ENCODE peak calls at places on chromosomes 12 and 14, in seven cellular contexts. N is K562, R is GM23338, I is HepG2, J is stomach, X is transverse colon, Z is HCT116. L is an unnamed sample.

GRCh38 chr12:54988402-54989054 is 4.0 kb upstream of the TESPA1 start:
- DNase-seq in X (peak), R (no peak), Z (no peak), J (peak), I (no peak), N (peak), L (no peak)

GRCh38 chr14:95526483-95527391 is 8.1 kb upstream of the GLRX5 start:
- DNase-seq in N (peak), Z (no peak), J (no peak), R (no peak), X (no peak), I (peak), L (no peak)

GRCh38 chr12:40170593-40170992 is 54.2 kb upstream of the LRRK2 start:
- DNase-seq in R (no peak), I (no peak), Z (no peak), N (no peak), X (no peak), J (no peak), L (no peak)

GRCh38 chr12:96908170-96908675 is 1.2 kb downstream of the NEDD1 start:
- DNase-seq in J (no peak), Z (no peak), I (no peak), N (peak), R (no peak), X (no peak), L (no peak)

GRCh38 chr12:113062502-113063395 is 6.2 kb downstream of the DTX1 start:
- DNase-seq in I (no peak), X (no peak), R (no peak), N (no peak), J (no peak), Z (no peak), L (no peak)

GRCh38 chr12:14780851-14781250 is 22.4 kb downstream of the WBP11 start:
- DNase-seq in J (no peak), R (no peak), X (no peak), N (no peak), I (no peak), Z (no peak), L (no peak)

GRCh38 chr14:58808828-58809227 is 171.1 kb downstream of the DACT1 start:
- DNase-seq in J (peak), X (no peak), R (no peak), Z (no peak), I (no peak), N (no peak), L (peak)

GRCh38 chr12:115227137-115227615 is 543.2 kb upstream of the TBX3 start:
- DNase-seq in I (peak), X (no peak), R (no peak), Z (peak), J (no peak), N (no peak), L (no peak)

GRCh38 chr14:35365130-35366047 is 39.2 kb downstream of the NFKBIA start:
- DNase-seq in J (peak), X (peak), N (peak), Z (peak), I (peak), R (no peak), L (peak)

GRCh38 chr12:110199360-110200123 is 75.4 kb downstream of the IFT81 start:
- DNase-seq in N (no peak), X (no peak), Z (no peak), R (peak), J (no peak), I (peak), L (no peak)

GRCh38 chr12:5391638-5392037 is 40.3 kb upstream of the NTF3 start:
- DNase-seq in J (no peak), N (no peak), R (no peak), Z (no peak), X (no peak), I (no peak), L (peak)

GRCh38 chr14:39467889-39468524 is 35.8 kb upstream of the FBXO33 start:
- DNase-seq in Z (peak), X (no peak), N (peak), R (peak), J (no peak), I (peak), L (no peak)

GRCh38 chr12:88658009-88658408 is 77.7 kb upstream of the KITLG start:
- DNase-seq in Z (peak), R (no peak), N (no peak), X (no peak), I (no peak), J (no peak), L (no peak)

GRCh38 chr14:57401501-57401900 is 11.1 kb downstream of the NAA30 start:
- DNase-seq in J (no peak), R (no peak), N (no peak), X (no peak), Z (no peak), I (no peak), L (no peak)

GRCh38 chr14:28761438-28762289 is 4.9 kb upstream of the FOXG1 start:
- DNase-seq in J (no peak), I (no peak), X (no peak), Z (no peak), R (no peak), N (no peak), L (no peak)

GRCh38 chr14:94009767-94010166 is 12.7 kb downstream of the CCDC197 start:
- DNase-seq in Z (no peak), I (no peak), X (no peak), R (no peak), N (no peak), J (no peak), L (no peak)

GRCh38 chr14:74938873-74939495 is 15.9 kb upstream of the RPS6KL1 start:
- DNase-seq in I (no peak), N (no peak), Z (no peak), R (no peak), X (no peak), J (no peak), L (no peak)

GRCh38 chr12:111406474-111407370 is 999 bp downstream of the SH2B3 start:
- DNase-seq in R (no peak), X (no peak), Z (no peak), I (no peak), J (no peak), N (peak), L (no peak)

GRCh38 chr14:73242274-73242960 is 5.1 kb downstream of the PAPLN start:
- DNase-seq in X (no peak), R (no peak), N (no peak), J (no peak), Z (no peak), I (no peak), L (no peak)

GRCh38 chr14:93994919-93995682 is 2.0 kb upstream of the CCDC197 start:
- DNase-seq in X (peak), Z (no peak), N (no peak), I (no peak), R (peak), J (peak), L (no peak)

GRCh38 chr12:111435661-111436201 is 30.0 kb downstream of the SH2B3 start:
- DNase-seq in X (no peak), Z (no peak), J (no peak), R (no peak), I (no peak), N (no peak), L (no peak)

GRCh38 chr12:107415066-107415465 is 270.5 kb upstream of the PWP1 start:
- DNase-seq in I (no peak), J (no peak), N (no peak), R (no peak), Z (no peak), X (no peak), L (no peak)

GRCh38 chr12:85580562-85581168 is 255.5 kb downstream of the RASSF9 start:
- DNase-seq in Z (no peak), J (no peak), N (no peak), I (no peak), R (no peak), X (no peak), L (no peak)

GRCh38 chr12:65663648-65664047 is 160.6 kb upstream of the HMGA2 start:
- DNase-seq in J (no peak), R (no peak), X (no peak), Z (no peak), N (no peak), I (no peak), L (no peak)

GRCh38 chr14:101353422-101353821 is 207.9 kb upstream of the DIO3 start:
- DNase-seq in X (no peak), N (no peak), R (no peak), Z (no peak), I (no peak), J (no peak), L (peak)

GRCh38 chr14:52877628-52878027 is 73.2 kb downstream of the FERMT2 start:
- DNase-seq in I (no peak), N (no peak), J (no peak), X (no peak), Z (no peak), R (no peak), L (no peak)

GRCh38 chr12:70962226-70962794 is 41.8 kb upstream of the PTPRR start:
- DNase-seq in J (no peak), Z (no peak), I (no peak), X (no peak), N (no peak), R (no peak), L (no peak)

GRCh38 chr12:674272-674781 is 11.1 kb upstream of the NINJ2 start:
- DNase-seq in N (peak), R (no peak), I (no peak), Z (no peak), X (no peak), J (no peak), L (no peak)

GRCh38 chr14:96156804-96157760 is 47.6 kb upstream of the BDKRB2 start:
- DNase-seq in X (no peak), R (no peak), N (no peak), I (no peak), J (peak), Z (no peak), L (peak)

GRCh38 chr12:53578783-53579182 is 47.4 kb downstream of the ATF7 start:
- DNase-seq in Z (no peak), X (no peak), R (peak), J (no peak), I (no peak), N (no peak), L (no peak)

GRCh38 chr14:39956372-39956771 is 524.1 kb upstream of the FBXO33 start:
- DNase-seq in R (peak), Z (peak), J (no peak), I (no peak), X (no peak), N (no peak), L (no peak)

GRCh38 chr12:66541446-66541845 is 137.4 kb downstream of the GRIP1 start:
- DNase-seq in Z (no peak), N (no peak), X (no peak), J (no peak), I (no peak), R (no peak), L (no peak)

GRCh38 chr12:127489055-127489454 is 777.9 kb upstream of the TMEM132C start:
- DNase-seq in R (no peak), J (peak), N (no peak), I (peak), Z (no peak), X (peak), L (no peak)

GRCh38 chr12:3117628-3118027 is 40.4 kb downstream of the TSPAN9 start:
- DNase-seq in X (no peak), I (no peak), N (no peak), J (no peak), Z (no peak), R (no peak), L (no peak)

GRCh38 chr14:58501214-58501816 is 73.8 kb downstream of the KIAA0586 start:
- DNase-seq in J (no peak), Z (peak), X (no peak), N (peak), I (peak), R (peak), L (no peak)

GRCh38 chr14:99422220-99423010 is 58.2 kb downstream of the SETD3 start:
- DNase-seq in R (no peak), X (peak), I (peak), N (no peak), J (no peak), Z (no peak), L (no peak)

GRCh38 chr12:98422359-98422758 is 93.0 kb upstream of the TMPO start:
- DNase-seq in I (no peak), J (no peak), R (no peak), N (no peak), Z (no peak), X (no peak), L (peak)

GRCh38 chr14:22509751-22510300 is 79.2 kb downstream of the DAD1 start:
- DNase-seq in X (no peak), I (no peak), Z (no peak), J (no peak), R (no peak), N (no peak), L (no peak)

GRCh38 chr12:97456792-97457191 is 5.8 kb upstream of the RMST start:
- DNase-seq in X (no peak), R (peak), I (no peak), Z (no peak), N (no peak), J (no peak), L (no peak)

GRCh38 chr14:85607571-85608219 is 77.8 kb downstream of the FLRT2 start:
- DNase-seq in N (no peak), J (no peak), I (no peak), R (no peak), X (no peak), Z (no peak), L (no peak)

DNA sequence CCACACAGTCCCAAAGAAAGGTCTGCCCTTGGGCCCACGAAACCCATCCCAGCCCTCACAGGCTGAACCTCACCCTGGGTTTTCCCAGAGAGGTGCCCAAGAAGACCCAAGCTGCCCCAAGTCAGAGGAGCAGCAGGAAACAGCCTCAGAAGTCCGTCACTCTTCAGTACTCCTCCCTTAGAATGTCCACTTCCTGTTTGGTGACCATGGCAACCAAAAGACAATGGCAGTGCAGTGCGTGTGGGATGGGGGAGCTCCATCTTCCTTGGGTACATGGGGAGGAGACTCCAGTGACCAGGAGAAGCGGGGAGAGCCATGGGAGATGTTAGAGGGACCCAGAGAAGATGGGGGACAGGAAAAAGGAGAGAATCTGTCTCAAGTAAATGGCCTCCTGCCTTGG is 11.3 kb downstream of the SELPLG start:
- DNase-seq in R (peak), J (no peak), Z (no peak), X (no peak), N (peak), I (peak), L (no peak)
- H3K27ac ChIP-seq in R (no peak), J (no peak), Z (no peak), X (peak), N (no peak), I (no peak), L (no peak)

DNA sequence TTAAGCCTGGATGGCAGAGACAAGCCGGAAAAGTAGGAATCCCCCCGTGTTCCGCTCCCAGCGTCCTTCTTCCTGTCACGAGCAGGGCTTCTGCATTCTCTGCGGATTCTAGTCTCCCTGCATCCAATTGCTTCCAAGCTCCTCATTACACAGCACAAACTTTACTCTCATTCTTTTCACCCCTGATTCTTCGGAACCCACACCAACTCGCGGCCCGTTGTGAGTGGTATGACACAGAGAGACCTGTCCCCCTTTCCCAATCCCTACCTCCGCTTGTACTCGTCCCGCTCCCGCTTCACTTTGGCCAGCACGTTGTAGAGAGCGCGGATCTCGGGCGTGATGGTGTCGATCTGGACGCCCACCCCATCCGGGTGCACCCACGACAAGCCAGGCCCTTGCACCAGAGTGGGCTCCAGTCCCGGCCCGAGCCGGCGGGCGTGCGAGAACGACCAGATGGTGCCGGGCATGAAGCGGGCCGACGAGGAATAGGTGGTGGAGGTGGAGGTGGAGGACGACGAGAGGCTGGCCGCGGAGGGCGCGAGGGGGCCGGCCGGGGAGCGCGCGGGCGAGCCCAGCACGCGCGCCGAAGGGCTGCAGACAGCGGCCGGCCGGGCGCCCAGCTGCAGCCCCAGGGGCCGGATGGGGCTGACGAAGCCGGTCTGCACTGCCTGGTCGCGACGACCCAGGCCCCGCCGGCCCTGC is 701 bp downstream of the IFFO1 start:
- DNase-seq in N (no peak), J (no peak), I (no peak), X (no peak), Z (no peak), R (no peak), L (no peak)
- TF ChIP-seq POLR2AphosphoS5 in N (no peak), J (no peak), I (no peak), X (no peak), Z (no peak), R (no peak), L (no peak)

GRCh38 chr12:90368081-90368480 is 586.9 kb downstream of the CCER1 start:
- DNase-seq in J (no peak), N (no peak), Z (no peak), I (no peak), X (no peak), R (no peak), L (no peak)
- H3K27ac ChIP-seq in J (no peak), N (no peak), Z (no peak), I (no peak), X (no peak), R (no peak), L (no peak)

GRCh38 chr14:37369446-37369845 is 171.7 kb downstream of the MIPOL1 start:
- DNase-seq in R (no peak), I (peak), X (no peak), N (no peak), Z (no peak), J (no peak), L (no peak)
- TF ChIP-seq POLR2AphosphoS5 in R (no peak), I (no peak), X (no peak), N (no peak), Z (no peak), J (no peak), L (no peak)

GRCh38 chr12:121921106-121921505 is 2.7 kb downstream of the CFAP251 start:
- DNase-seq in N (no peak), I (no peak), R (no peak), Z (no peak), J (no peak), X (no peak), L (no peak)

GRCh38 chr12:121916719-121917118 is 1.7 kb upstream of the CFAP251 start:
- DNase-seq in N (no peak), J (no peak), R (peak), X (no peak), Z (no peak), I (no peak), L (no peak)

GRCh38 chr12:121915841-121916321 is 2.5 kb upstream of the CFAP251 start:
- DNase-seq in N (no peak), Z (no peak), J (no peak), I (no peak), X (no peak), R (no peak), L (no peak)

GRCh38 chr12:121917950-121918678 is at the start of gene CFAP251:
- DNase-seq in I (no peak), N (no peak), R (peak), Z (peak), X (peak), J (peak), L (peak)

DNA sequence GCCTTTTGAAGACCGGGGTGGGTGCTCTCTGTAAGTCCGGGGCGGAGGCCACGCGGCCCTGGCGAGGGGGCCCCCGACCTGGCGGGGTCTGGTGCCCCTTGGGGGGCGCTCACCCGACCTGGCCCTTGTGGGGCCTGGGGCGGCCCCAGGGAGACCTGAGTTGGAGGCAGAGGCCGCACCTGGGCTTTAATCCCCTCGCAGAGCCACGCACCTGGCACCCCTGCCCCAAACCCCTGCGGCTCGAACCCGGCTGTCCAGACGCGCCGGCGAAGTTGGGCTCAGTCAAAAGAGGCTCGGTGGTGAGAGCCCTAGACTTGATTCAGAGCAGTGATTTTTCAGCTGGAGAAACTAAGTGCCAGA is 267 bp downstream of the CFAP251 start:
- DNase-seq in J (no peak), Z (no peak), I (no peak), R (peak), X (no peak), N (no peak), L (no peak)
- H3K27ac ChIP-seq in J (peak), Z (peak), I (no peak), R (no peak), X (peak), N (no peak), L (peak)

DNA sequence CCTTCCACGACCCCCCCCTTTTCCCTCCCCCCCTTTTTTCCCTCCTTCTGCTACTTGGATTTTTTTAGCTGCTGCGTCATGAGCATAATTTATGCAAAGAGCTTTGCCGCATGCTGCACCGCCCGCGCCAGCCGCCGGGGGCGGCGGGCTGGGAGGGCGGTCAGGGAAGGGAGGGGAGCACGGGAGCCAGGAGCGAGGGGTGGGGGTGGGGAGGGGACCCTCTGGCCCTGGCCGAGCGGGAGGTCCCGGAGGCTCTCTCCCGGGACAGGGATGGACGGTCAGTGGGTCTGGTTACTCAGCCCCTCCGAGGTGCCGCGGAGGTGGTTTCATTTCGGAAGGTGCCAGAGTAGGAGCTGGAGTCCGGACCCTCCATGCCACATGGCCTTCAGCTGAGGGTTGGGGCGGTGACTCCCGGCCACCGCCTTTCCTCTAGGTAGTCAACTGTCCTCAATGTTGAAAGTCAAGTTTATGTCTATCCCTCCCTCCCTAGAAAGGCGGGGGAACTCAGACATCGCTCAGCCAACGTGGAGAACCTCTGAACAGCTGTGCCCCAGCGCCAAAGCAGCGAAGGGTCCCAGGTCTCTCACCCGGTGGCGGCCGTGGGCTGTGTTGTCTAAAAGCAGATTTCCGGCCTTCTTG is at the start of gene POU6F1:
- DNase-seq in N (peak), Z (peak), J (peak), X (peak), R (peak), I (peak), L (peak)
- TF ChIP-seq POLR2AphosphoS5 in N (no peak), Z (peak), J (peak), X (peak), R (peak), I (no peak), L (peak)

GRCh38 chr12:77190022-77190421 is 124.7 kb upstream of the E2F7 start:
- DNase-seq in N (no peak), R (no peak), X (no peak), I (no peak), J (no peak), Z (no peak), L (no peak)
- H3K27ac ChIP-seq in N (no peak), R (no peak), X (no peak), I (no peak), J (no peak), Z (no peak), L (no peak)

GRCh38 chr14:103894034-103894722 is 34.1 kb upstream of the TDRD9 start:
- DNase-seq in X (no peak), J (peak), R (no peak), Z (no peak), N (no peak), I (no peak), L (no peak)
- TF ChIP-seq POLR2AphosphoS5 in X (no peak), J (no peak), R (no peak), Z (no peak), N (no peak), I (no peak), L (no peak)

L was measured in esophagus muscularis mucosa.